ENCODE peak calls at places on chromosomes 4 and X, in four cellular contexts. Q is lower lobe of right lung; O is PC-3; K is CD8-positive, alpha-beta memory T cell. W is an unnamed sample. For H3K9me3, the result is how much of the 10 kb centered on the place peaks cover.

GRCh38 chrX:20519826-20520225 is 253.1 kb upstream of the RPS6KA3 start:
- DNase-seq in Q (no peak), O (no peak), K (no peak), W (no peak)

GRCh38 chr4:1479454-1479853 is 73.2 kb upstream of the NKX1-1 start:
- DNase-seq in Q (no peak), O (no peak), K (no peak), W (peak)

GRCh38 chr4:79852305-79852730 is 220.7 kb downstream of the ANTXR2 start:
- DNase-seq in Q (peak), O (no peak), K (no peak), W (peak)

GRCh38 chrX:35726176-35726575 is 72.0 kb upstream of the MAGEB16 start:
- DNase-seq in Q (no peak), O (peak), K (no peak), W (no peak)

GRCh38 chr4:15717647-15718416 is 15.0 kb downstream of the BST1 start:
- DNase-seq in Q (no peak), O (no peak), K (no peak), W (no peak)

GRCh38 chrX:50204364-50204899 is at the start of gene CCNB3:
- DNase-seq in Q (peak), O (peak), K (peak), W (peak)

GRCh38 chrX:6021316-6022091 is 207.2 kb downstream of the NLGN4X start:
- DNase-seq in Q (no peak), O (peak), K (no peak), W (peak)

GRCh38 chrX:39065051-39065871 is 264.0 kb downstream of the MID1IP1 start:
- DNase-seq in Q (no peak), O (no peak), K (no peak), W (peak)

GRCh38 chrX:130139474-130140201 is 26.0 kb downstream of the AIFM1 start:
- DNase-seq in Q (no peak), O (no peak), K (no peak), W (no peak)

GRCh38 chr4:74733760-74734159 is 60.6 kb downstream of the BTC start:
- DNase-seq in Q (no peak), O (no peak), K (no peak), W (no peak)

GRCh38 chrX:13476384-13476783 is 93.0 kb upstream of the EGFL6 start:
- DNase-seq in Q (no peak), O (no peak), K (no peak), W (no peak)

GRCh38 chr4:5955201-5955821 is 62.4 kb upstream of the CRMP1 start:
- DNase-seq in Q (no peak), O (no peak), K (no peak), W (no peak)

GRCh38 chr4:156420557-156420956 is 466.9 kb upstream of the CTSO start:
- DNase-seq in Q (no peak), O (no peak), K (no peak), W (no peak)

GRCh38 chrX:124887572-124887971 is 432.1 kb upstream of the TEX13C start:
- DNase-seq in Q (no peak), O (no peak), K (no peak), W (no peak)

GRCh38 chr4:94507708-94508107 is 56.0 kb downstream of the PDLIM5 start:
- DNase-seq in Q (no peak), O (peak), K (no peak), W (no peak)

GRCh38 chr4:147640331-147640730 is 23.1 kb downstream of the TMEM184C start:
- DNase-seq in Q (no peak), O (no peak), K (no peak), W (no peak)

GRCh38 chr4:105859233-105859632 is 36.0 kb upstream of the NPNT start:
- DNase-seq in Q (no peak), O (peak), K (no peak), W (no peak)

GRCh38 chrX:115560978-115561604 is at the start of gene PLS3:
- DNase-seq in Q (peak), O (peak), K (no peak), W (peak)

GRCh38 chr4:188031751-188032150 is 36.2 kb downstream of the ZFP42 start:
- DNase-seq in Q (no peak), O (no peak), K (no peak), W (no peak)

GRCh38 chr4:54090804-54091623 is 8.9 kb upstream of the GSX2 start:
- DNase-seq in Q (peak), O (peak), K (peak), W (peak)

GRCh38 chr4:72997409-72997808 is 72.1 kb downstream of the COX18 start:
- DNase-seq in Q (peak), O (peak), K (no peak), W (no peak)

GRCh38 chrX:141405486-141405877 is 163.2 kb upstream of the SPANXC start:
- DNase-seq in Q (no peak), O (peak), K (no peak), W (no peak)

GRCh38 chr4:84286048-84286447 is 213.0 kb downstream of the NKX6-1 start:
- DNase-seq in Q (no peak), O (no peak), K (no peak), W (no peak)

GRCh38 chrX:44157293-44157692 is 184.1 kb upstream of the NDP start:
- DNase-seq in Q (no peak), O (no peak), K (no peak), W (no peak)

GRCh38 chr4:176845636-176846035 is 52.9 kb upstream of the VEGFC start:
- DNase-seq in Q (no peak), O (no peak), K (no peak), W (no peak)

GRCh38 chrX:109839694-109840358 is 106.8 kb upstream of the ACSL4 start:
- DNase-seq in Q (no peak), O (no peak), K (no peak), W (no peak)

GRCh38 chrX:51420610-51421009 is 75.8 kb downstream of the NUDT11 start:
- DNase-seq in Q (no peak), O (peak), K (no peak), W (no peak)

GRCh38 chr4:16294455-16294854 is 68.2 kb upstream of the TAPT1 start:
- DNase-seq in Q (no peak), O (no peak), K (no peak), W (no peak)

GRCh38 chrX:155954793-155955192 is 42.7 kb upstream of the IL9R start:
- DNase-seq in Q (no peak), O (no peak), K (no peak), W (no peak)
- H3K9me3 ChIP-seq in Q (under half), O (under half), K (under half), W (under half)

DNA sequence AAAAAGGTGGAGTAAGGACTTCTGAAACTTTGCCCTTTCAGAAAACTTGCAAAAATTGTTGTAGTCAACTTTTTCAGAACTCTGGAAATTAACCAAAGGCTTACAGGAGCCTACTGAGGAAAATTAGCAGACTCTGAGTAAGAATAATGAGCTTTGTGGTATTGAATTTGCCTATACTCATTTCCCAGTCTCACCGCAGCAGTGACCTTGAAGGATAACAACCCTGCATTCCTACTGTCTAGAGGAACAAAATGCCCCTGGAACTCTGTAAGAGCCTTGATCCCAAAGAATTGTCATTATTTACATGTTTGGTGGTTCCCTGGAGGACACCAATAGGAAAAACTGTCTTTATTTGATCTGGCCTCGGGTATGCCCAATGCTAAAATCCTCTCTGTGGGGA is 57.9 kb downstream of the MND1 start:
- DNase-seq in Q (no peak), O (no peak), K (no peak), W (no peak)
- H3K4me3 ChIP-seq in Q (no peak), O (no peak), K (no peak), W (no peak)

GRCh38 chrX:149494844-149495565 is 10.1 kb downstream of the IDS start:
- DNase-seq in Q (no peak), O (peak), K (no peak), W (no peak)
- H3K9me3 ChIP-seq in Q (under half), O (under half), K (under half), W (under half)

GRCh38 chr4:120400441-120400840 is 333.8 kb upstream of the MAD2L1 start:
- DNase-seq in Q (no peak), O (no peak), K (no peak), W (no peak)
- H3K4me3 ChIP-seq in Q (no peak), O (no peak), K (no peak), W (no peak)

W was measured in mucosa of descending colon.